ENCODE peak calls at places on chromosomes 2 and 18, in five cellular contexts. One of them, this sample, is unnamed.

GRCh38 chr2:9260411-9261037 is 53.9 kb downstream of the ASAP2 start:
- DNase-seq in MM.1S: no peak
- DNase-seq in B cell: no peak
- DNase-seq in epithelial cell of proximal tubule: no peak
- DNase-seq in nephron progenitor cell: no peak
- DNase-seq in this sample: no peak

GRCh38 chr2:84781942-84782716 is 98.8 kb downstream of the TRABD2A start:
- DNase-seq in MM.1S: no peak
- DNase-seq in B cell: peak
- DNase-seq in epithelial cell of proximal tubule: no peak
- DNase-seq in nephron progenitor cell: no peak
- DNase-seq in this sample: peak

GRCh38 chr2:68766378-68766845 is 31.8 kb downstream of the ARHGAP25 start:
- DNase-seq in MM.1S: peak
- DNase-seq in B cell: no peak
- DNase-seq in epithelial cell of proximal tubule: no peak
- DNase-seq in nephron progenitor cell: no peak
- DNase-seq in this sample: no peak

GRCh38 chr2:81481994-81482368 is 1177.4 kb upstream of the LRRTM1 start:
- DNase-seq in MM.1S: no peak
- DNase-seq in B cell: no peak
- DNase-seq in epithelial cell of proximal tubule: no peak
- DNase-seq in nephron progenitor cell: no peak
- DNase-seq in this sample: no peak

GRCh38 chr2:3291113-3291512 is 86.5 kb downstream of the EIPR1 start:
- DNase-seq in MM.1S: no peak
- DNase-seq in B cell: no peak
- DNase-seq in epithelial cell of proximal tubule: no peak
- DNase-seq in nephron progenitor cell: no peak
- DNase-seq in this sample: no peak

GRCh38 chr2:108586631-108587030 is 52.4 kb downstream of the LIMS1 start:
- DNase-seq in MM.1S: no peak
- DNase-seq in B cell: no peak
- DNase-seq in epithelial cell of proximal tubule: no peak
- DNase-seq in nephron progenitor cell: no peak
- DNase-seq in this sample: no peak

GRCh38 chr2:168912466-168913170 is 11.5 kb downstream of the G6PC2 start:
- DNase-seq in MM.1S: no peak
- DNase-seq in B cell: no peak
- DNase-seq in epithelial cell of proximal tubule: no peak
- DNase-seq in nephron progenitor cell: peak
- DNase-seq in this sample: no peak

GRCh38 chr2:108927936-108928659 is 60.9 kb downstream of the EDAR start:
- DNase-seq in MM.1S: peak
- DNase-seq in B cell: no peak
- DNase-seq in epithelial cell of proximal tubule: no peak
- DNase-seq in nephron progenitor cell: peak
- DNase-seq in this sample: peak

GRCh38 chr2:17620841-17621240 is 80.3 kb downstream of the VSNL1 start:
- DNase-seq in MM.1S: no peak
- DNase-seq in B cell: no peak
- DNase-seq in epithelial cell of proximal tubule: no peak
- DNase-seq in nephron progenitor cell: no peak
- DNase-seq in this sample: no peak

GRCh38 chr2:236976271-236977120 is 109.2 kb upstream of the COPS8 start:
- DNase-seq in MM.1S: no peak
- DNase-seq in B cell: no peak
- DNase-seq in epithelial cell of proximal tubule: no peak
- DNase-seq in nephron progenitor cell: no peak
- DNase-seq in this sample: no peak

GRCh38 chr2:121346886-121347285 is 61.9 kb upstream of the TFCP2L1 start:
- DNase-seq in MM.1S: no peak
- DNase-seq in B cell: no peak
- DNase-seq in epithelial cell of proximal tubule: no peak
- DNase-seq in nephron progenitor cell: no peak
- DNase-seq in this sample: no peak

GRCh38 chr2:150477347-150477746 is 10.1 kb downstream of the RND3 start:
- DNase-seq in MM.1S: no peak
- DNase-seq in B cell: no peak
- DNase-seq in epithelial cell of proximal tubule: no peak
- DNase-seq in nephron progenitor cell: no peak
- DNase-seq in this sample: no peak

GRCh38 chr2:96769816-96770215 is 9.1 kb downstream of the CNNM4 start:
- DNase-seq in MM.1S: no peak
- DNase-seq in B cell: no peak
- DNase-seq in epithelial cell of proximal tubule: no peak
- DNase-seq in nephron progenitor cell: no peak
- DNase-seq in this sample: no peak

GRCh38 chr2:108786354-108787208 is at the start of gene CCDC138:
- DNase-seq in MM.1S: peak
- DNase-seq in B cell: peak
- DNase-seq in epithelial cell of proximal tubule: peak
- DNase-seq in nephron progenitor cell: peak
- DNase-seq in this sample: peak

GRCh38 chr2:46850742-46851141 is 64.9 kb downstream of the MCFD2 start:
- DNase-seq in MM.1S: no peak
- DNase-seq in B cell: no peak
- DNase-seq in epithelial cell of proximal tubule: peak
- DNase-seq in nephron progenitor cell: no peak
- DNase-seq in this sample: no peak

GRCh38 chr2:208407667-208408066 is 1.1 kb downstream of the PTH2R start:
- DNase-seq in MM.1S: no peak
- DNase-seq in B cell: peak
- DNase-seq in epithelial cell of proximal tubule: no peak
- DNase-seq in nephron progenitor cell: no peak
- DNase-seq in this sample: peak

GRCh38 chr2:115160523-115161521 is 718.4 kb downstream of the DPP10 start:
- DNase-seq in MM.1S: peak
- DNase-seq in B cell: peak
- DNase-seq in epithelial cell of proximal tubule: no peak
- DNase-seq in nephron progenitor cell: peak
- DNase-seq in this sample: no peak

GRCh38 chr2:231227309-231228162 is 29.1 kb downstream of the ARMC9 start:
- DNase-seq in MM.1S: peak
- DNase-seq in B cell: peak
- DNase-seq in epithelial cell of proximal tubule: peak
- DNase-seq in nephron progenitor cell: peak
- DNase-seq in this sample: peak

GRCh38 chr2:101300164-101300563 is 8.3 kb downstream of the RNF149 start:
- DNase-seq in MM.1S: no peak
- DNase-seq in B cell: no peak
- DNase-seq in epithelial cell of proximal tubule: no peak
- DNase-seq in nephron progenitor cell: no peak
- DNase-seq in this sample: peak

GRCh38 chr18:69002233-69002632 is 204.4 kb downstream of the CCDC102B start:
- DNase-seq in MM.1S: no peak
- DNase-seq in B cell: no peak
- DNase-seq in epithelial cell of proximal tubule: no peak
- DNase-seq in nephron progenitor cell: no peak
- DNase-seq in this sample: no peak

GRCh38 chr18:22335644-22336275 is 82.0 kb downstream of the CTAGE1 start:
- DNase-seq in MM.1S: no peak
- DNase-seq in B cell: no peak
- DNase-seq in epithelial cell of proximal tubule: no peak
- DNase-seq in nephron progenitor cell: no peak
- DNase-seq in this sample: no peak

GRCh38 chr18:80050797-80051196 is 16.6 kb downstream of the RBFA start:
- DNase-seq in MM.1S: no peak
- DNase-seq in B cell: no peak
- DNase-seq in epithelial cell of proximal tubule: no peak
- DNase-seq in nephron progenitor cell: no peak
- DNase-seq in this sample: no peak

GRCh38 chr2:191043438-191043837 is 29.5 kb upstream of the STAT1 start:
- DNase-seq in MM.1S: no peak
- DNase-seq in B cell: no peak
- DNase-seq in epithelial cell of proximal tubule: no peak
- DNase-seq in nephron progenitor cell: no peak
- DNase-seq in this sample: no peak

GRCh38 chr2:219073413-219074129 is 12.8 kb upstream of the IHH start:
- DNase-seq in MM.1S: peak
- DNase-seq in B cell: no peak
- DNase-seq in epithelial cell of proximal tubule: no peak
- DNase-seq in nephron progenitor cell: peak
- DNase-seq in this sample: peak

GRCh38 chr2:102258386-102259074 is 52.8 kb upstream of the IL1RL1 start:
- DNase-seq in MM.1S: no peak
- DNase-seq in B cell: no peak
- DNase-seq in epithelial cell of proximal tubule: peak
- DNase-seq in nephron progenitor cell: no peak
- DNase-seq in this sample: no peak

GRCh38 chr2:16141641-16141921 is 201.2 kb downstream of the MYCN start:
- DNase-seq in MM.1S: no peak
- DNase-seq in B cell: no peak
- DNase-seq in epithelial cell of proximal tubule: no peak
- DNase-seq in nephron progenitor cell: no peak
- DNase-seq in this sample: no peak

GRCh38 chr2:227410191-227410590 is 22.4 kb upstream of the SCYGR1 start:
- DNase-seq in MM.1S: no peak
- DNase-seq in B cell: no peak
- DNase-seq in epithelial cell of proximal tubule: no peak
- DNase-seq in nephron progenitor cell: no peak
- DNase-seq in this sample: no peak

GRCh38 chr2:227404575-227404974 is 16.8 kb upstream of the SCYGR1 start:
- DNase-seq in MM.1S: no peak
- DNase-seq in B cell: peak
- DNase-seq in epithelial cell of proximal tubule: no peak
- DNase-seq in nephron progenitor cell: no peak
- DNase-seq in this sample: no peak

GRCh38 chr2:227411320-227411989 is 23.7 kb upstream of the SCYGR1 start:
- DNase-seq in MM.1S: peak
- DNase-seq in B cell: peak
- DNase-seq in epithelial cell of proximal tubule: no peak
- DNase-seq in nephron progenitor cell: no peak
- DNase-seq in this sample: peak

GRCh38 chr2:227406177-227407031 is 18.7 kb upstream of the SCYGR1 start:
- DNase-seq in MM.1S: peak
- DNase-seq in B cell: no peak
- DNase-seq in epithelial cell of proximal tubule: peak
- DNase-seq in nephron progenitor cell: peak
- DNase-seq in this sample: peak

GRCh38 chr2:227407601-227408089 is 19.9 kb upstream of the SCYGR1 start:
- DNase-seq in MM.1S: no peak
- DNase-seq in B cell: no peak
- DNase-seq in epithelial cell of proximal tubule: no peak
- DNase-seq in nephron progenitor cell: no peak
- DNase-seq in this sample: no peak
- TF ChIP-seq CTCF in MM.1S: no peak
- TF ChIP-seq CTCF in B cell: no peak
- TF ChIP-seq CTCF in epithelial cell of proximal tubule: peak
- TF ChIP-seq CTCF in nephron progenitor cell: no peak
- TF ChIP-seq CTCF in this sample: no peak

GRCh38 chr2:55010149-55010591 is 40.1 kb downstream of the RTN4 start:
- DNase-seq in MM.1S: peak
- DNase-seq in B cell: peak
- DNase-seq in epithelial cell of proximal tubule: no peak
- DNase-seq in nephron progenitor cell: no peak
- DNase-seq in this sample: peak
- TF ChIP-seq CTCF in MM.1S: no peak
- TF ChIP-seq CTCF in B cell: no peak
- TF ChIP-seq CTCF in epithelial cell of proximal tubule: no peak
- TF ChIP-seq CTCF in nephron progenitor cell: no peak
- TF ChIP-seq CTCF in this sample: no peak

DNA sequence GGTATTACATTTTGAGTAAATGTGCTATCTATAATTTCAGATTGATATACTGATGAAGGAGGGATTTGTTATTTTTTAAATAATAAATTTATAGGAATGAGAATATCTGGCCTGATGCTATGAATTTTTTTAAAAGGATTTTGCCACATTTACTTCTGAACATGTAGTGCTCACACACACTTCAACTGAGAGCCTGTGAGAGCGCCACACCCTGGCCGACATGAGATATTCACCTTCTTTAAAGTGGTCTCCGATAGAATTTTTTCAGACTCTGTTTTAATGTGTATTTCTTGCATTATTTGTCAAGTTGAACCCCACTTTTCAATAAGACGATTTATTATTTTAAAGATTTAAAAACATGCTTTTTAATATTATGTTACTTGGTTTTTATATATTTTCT is 813.3 kb downstream of the DCC start:
- DNase-seq in MM.1S: no peak
- DNase-seq in B cell: no peak
- DNase-seq in epithelial cell of proximal tubule: no peak
- DNase-seq in nephron progenitor cell: peak
- DNase-seq in this sample: no peak
- TF ChIP-seq CTCF in MM.1S: no peak
- TF ChIP-seq CTCF in B cell: no peak
- TF ChIP-seq CTCF in epithelial cell of proximal tubule: peak
- TF ChIP-seq CTCF in nephron progenitor cell: peak
- TF ChIP-seq CTCF in this sample: peak

GRCh38 chr2:200616656-200617055 is 30.8 kb downstream of the AOX1 start:
- DNase-seq in MM.1S: no peak
- DNase-seq in B cell: no peak
- DNase-seq in epithelial cell of proximal tubule: no peak
- DNase-seq in nephron progenitor cell: no peak
- DNase-seq in this sample: no peak

GRCh38 chr2:200617089-200618050 is 31.6 kb downstream of the AOX1 start:
- DNase-seq in MM.1S: peak
- DNase-seq in B cell: no peak
- DNase-seq in epithelial cell of proximal tubule: no peak
- DNase-seq in nephron progenitor cell: no peak
- DNase-seq in this sample: no peak

GRCh38 chr2:200619275-200619674 is 33.5 kb downstream of the AOX1 start:
- DNase-seq in MM.1S: no peak
- DNase-seq in B cell: no peak
- DNase-seq in epithelial cell of proximal tubule: no peak
- DNase-seq in nephron progenitor cell: no peak
- DNase-seq in this sample: no peak

GRCh38 chr2:200618051-200618419 is 32.2 kb downstream of the AOX1 start:
- DNase-seq in MM.1S: no peak
- DNase-seq in B cell: no peak
- DNase-seq in epithelial cell of proximal tubule: no peak
- DNase-seq in nephron progenitor cell: no peak
- DNase-seq in this sample: no peak

DNA sequence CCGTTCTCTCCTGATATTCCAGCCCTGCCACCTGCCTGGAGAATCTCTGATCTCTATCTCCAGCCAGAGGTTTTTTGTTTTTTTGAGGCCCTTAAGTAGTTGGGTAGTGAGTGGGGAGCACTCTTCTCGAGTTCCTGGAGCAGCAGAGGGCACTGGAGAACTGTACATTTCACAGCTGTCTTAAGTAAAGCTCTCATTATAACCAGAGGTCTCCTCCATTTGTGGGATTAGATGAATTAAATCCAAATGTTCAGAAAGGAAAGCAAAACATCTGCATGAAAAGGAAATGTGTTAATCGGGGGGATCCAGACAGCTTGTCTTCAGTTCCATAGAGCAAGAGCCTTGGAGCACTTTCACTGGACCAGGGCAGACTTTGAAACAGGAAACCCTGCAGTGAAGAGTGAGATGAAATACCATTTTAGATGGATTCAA is 32.8 kb downstream of the AOX1 start:
- DNase-seq in MM.1S: no peak
- DNase-seq in B cell: no peak
- DNase-seq in epithelial cell of proximal tubule: no peak
- DNase-seq in nephron progenitor cell: no peak
- DNase-seq in this sample: no peak
- TF ChIP-seq CTCF in MM.1S: no peak
- TF ChIP-seq CTCF in B cell: no peak
- TF ChIP-seq CTCF in epithelial cell of proximal tubule: peak
- TF ChIP-seq CTCF in nephron progenitor cell: no peak
- TF ChIP-seq CTCF in this sample: no peak

This sample was measured in GM10248.